ENCODE peak calls at places on chromosomes 13 and 19, in seven cellular contexts. U is D721Med, D is endothelial cell, F is RPMI8226, I is progenitor cell of endocrine pancreas, G is M059J, E is GM23248. S is an unnamed sample.

GRCh38 chr13:51683537-51684050 is 99.3 kb downstream of the WDFY2 start:
- DNase-seq in U (no peak), D (no peak), F (no peak), I (no peak), G (no peak), E (no peak), S (no peak)

GRCh38 chr13:39039033-39039432 is 777 bp downstream of the NHLRC3 start:
- DNase-seq in U (no peak), D (no peak), F (no peak), I (no peak), G (no peak), E (peak), S (no peak)

GRCh38 chr19:7115721-7116120 is 46.2 kb downstream of the ZNF557 start:
- DNase-seq in U (no peak), D (no peak), F (no peak), I (no peak), G (no peak), E (no peak), S (no peak)

GRCh38 chr19:30105723-30106122 is 163.7 kb downstream of the URI1 start:
- DNase-seq in U (no peak), D (no peak), F (no peak), I (no peak), G (no peak), E (no peak), S (no peak)

GRCh38 chr13:30618186-30618937 is 642 bp downstream of the USPL1 start:
- DNase-seq in U (no peak), D (no peak), F (peak), I (no peak), G (no peak), E (peak), S (no peak)

GRCh38 chr13:53045110-53045509 is 16.5 kb downstream of the OLFM4 start:
- DNase-seq in U (no peak), D (no peak), F (peak), I (no peak), G (no peak), E (no peak), S (no peak)

GRCh38 chr19:19403373-19403901 is 2.0 kb upstream of the GATAD2A start:
- DNase-seq in U (no peak), D (no peak), F (no peak), I (no peak), G (peak), E (peak), S (no peak)

GRCh38 chr19:13441810-13442512 is 64.3 kb downstream of the CACNA1A start:
- DNase-seq in U (no peak), D (peak), F (peak), I (peak), G (peak), E (peak), S (no peak)

GRCh38 chr13:95535243-95535642 is 17.3 kb upstream of the CLDN10 start:
- DNase-seq in U (no peak), D (no peak), F (no peak), I (no peak), G (peak), E (peak), S (peak)

GRCh38 chr13:107866666-107867623 is 348.4 kb downstream of the LIG4 start:
- DNase-seq in U (no peak), D (peak), F (peak), I (peak), G (no peak), E (peak), S (no peak)

GRCh38 chr13:50645092-50645491 is 198.4 kb downstream of the DLEU7 start:
- DNase-seq in U (no peak), D (no peak), F (no peak), I (no peak), G (peak), E (peak), S (no peak)

GRCh38 chr19:47122359-47123335 is 8.0 kb upstream of the SAE1 start:
- DNase-seq in U (no peak), D (no peak), F (no peak), I (no peak), G (peak), E (peak), S (no peak)

GRCh38 chr13:20393273-20394235 is 132.1 kb downstream of the CRYL1 start:
- DNase-seq in U (no peak), D (no peak), F (no peak), I (no peak), G (no peak), E (no peak), S (no peak)

GRCh38 chr19:18599485-18599884 is 7.1 kb downstream of the CRLF1 start:
- DNase-seq in U (no peak), D (no peak), F (no peak), I (no peak), G (no peak), E (no peak), S (no peak)

GRCh38 chr19:9937001-9937411 is 691 bp upstream of the OLFM2 start:
- DNase-seq in U (no peak), D (no peak), F (no peak), I (no peak), G (no peak), E (no peak), S (no peak)

GRCh38 chr13:29849071-29849541 is 1.3 kb downstream of the UBL3 start:
- DNase-seq in U (no peak), D (peak), F (peak), I (no peak), G (peak), E (peak), S (no peak)

S was measured in A549.